ENCODE peak calls at places on chromosomes 11 and 22, in four cellular contexts. A is HCT116, H is body of pancreas, X is H1. J is an unnamed sample.

GRCh38 chr11:80727315-80727714 is 1286.5 kb upstream of the TENM4 start:
- DNase-seq in A (no peak), H (no peak), X (peak; percentile 13), J (no peak)

GRCh38 chr11:132200303-132200936 is 830.0 kb downstream of the NTM start:
- DNase-seq in A (no peak), H (no peak), X (no peak), J (no peak)

GRCh38 chr11:126695293-126695692 is 305.3 kb downstream of the KIRREL3 start:
- DNase-seq in A (no peak), H (no peak), X (no peak), J (no peak)

GRCh38 chr22:49963647-49964026 is 3.1 kb downstream of the PIM3 start:
- DNase-seq in A (no peak), H (peak; percentile 25), X (no peak), J (no peak)

GRCh38 chr11:748007-748359 is 719 bp downstream of the TALDO1 start:
- DNase-seq in A (no peak), H (no peak), X (no peak), J (no peak)

GRCh38 chr11:65817312-65817814 is 16.4 kb upstream of the SNX32 start:
- DNase-seq in A (no peak), H (no peak), X (no peak), J (no peak)

GRCh38 chr22:19744350-19745006 is 16.1 kb upstream of the TBX1 start:
- DNase-seq in A (no peak), H (no peak), X (no peak), J (no peak)

GRCh38 chr11:28696591-28696990 is 588.4 kb downstream of the METTL15 start:
- DNase-seq in A (no peak), H (no peak), X (no peak), J (no peak)

GRCh38 chr11:6667733-6668374 is 12.2 kb upstream of the DCHS1 start:
- DNase-seq in A (peak; percentile 38), H (peak; percentile 13), X (no peak), J (no peak)

GRCh38 chr22:40251106-40251505 is 73.4 kb downstream of the TNRC6B start:
- DNase-seq in A (no peak), H (no peak), X (no peak), J (no peak)

GRCh38 chr11:91081440-91082088 is 858.7 kb upstream of the CHORDC1 start:
- DNase-seq in A (no peak), H (peak; percentile 24), X (no peak), J (no peak)

GRCh38 chr11:8838248-8838647 is 72.7 kb upstream of the AKIP1 start:
- DNase-seq in A (no peak), H (no peak), X (no peak), J (no peak)

GRCh38 chr11:126282361-126282741 is 542 bp upstream of the TIRAP start:
- DNase-seq in A (no peak), H (peak; percentile 46), X (no peak), J (peak; percentile 57)

GRCh38 chr11:30914143-30914762 is 328.1 kb upstream of the MPPED2 start:
- DNase-seq in A (peak; percentile 15), H (peak; percentile 54), X (peak; percentile 58), J (no peak)

GRCh38 chr11:36186340-36186739 is 102.9 kb downstream of the COMMD9 start:
- DNase-seq in A (no peak), H (no peak), X (no peak), J (no peak)

GRCh38 chr22:32339190-32340012 is 18.3 kb upstream of the RFPL3 start:
- DNase-seq in A (no peak), H (no peak), X (no peak), J (no peak)

GRCh38 chr22:50678651-50679521 is 6.3 kb downstream of the SHANK3 start:
- DNase-seq in A (no peak), H (no peak), X (no peak), J (peak; percentile 38)

GRCh38 chr11:92324890-92325289 is 100.3 kb downstream of the FAT3 start:
- DNase-seq in A (no peak), H (no peak), X (no peak), J (no peak)

GRCh38 chr22:20211997-20212753 is 55.9 kb downstream of the RTN4R start:
- DNase-seq in A (peak; percentile 56), H (peak; percentile 85), X (no peak), J (peak; percentile 64)

GRCh38 chr22:25327018-25327755 is 107.7 kb downstream of the CRYBB2 start:
- DNase-seq in A (no peak), H (no peak), X (no peak), J (no peak)

GRCh38 chr11:121521145-121522042 is 68.6 kb upstream of the SORL1-AS1 start:
- DNase-seq in A (no peak), H (no peak), X (no peak), J (no peak)

GRCh38 chr11:76614471-76615183 is 55.9 kb downstream of the LRRC32 start:
- DNase-seq in A (no peak), H (no peak), X (no peak), J (peak; percentile 42)
- H3K27ac ChIP-seq in A (no peak overlapping the region), H (no peak overlapping the region), X (no peak overlapping the region), J (peak overlapping the region; percentile 50)

DNA sequence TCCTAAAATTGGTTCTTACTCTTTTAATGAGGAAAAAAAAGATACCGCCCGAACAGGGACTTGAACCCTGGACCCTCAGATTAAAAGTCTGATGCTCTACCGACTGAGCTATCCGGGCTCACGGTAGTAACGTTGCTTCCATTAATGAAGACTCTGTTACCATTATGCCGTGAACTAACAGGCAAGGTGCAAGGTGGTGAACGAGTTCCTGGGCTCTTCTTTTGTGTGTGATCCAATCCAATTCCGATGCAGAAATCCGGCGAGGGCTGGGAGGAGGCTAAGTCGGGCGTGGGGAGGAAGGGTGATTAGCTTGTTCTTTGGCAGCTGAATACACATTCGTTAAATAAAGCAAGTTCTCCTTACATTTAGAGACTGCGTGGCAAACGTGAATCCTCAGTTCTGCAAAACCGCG is 49.0 kb downstream of the OR4D9 start:
- DNase-seq in A (peak; percentile 85), H (peak; percentile 84), X (peak; percentile 82), J (peak; percentile 54)
- TF ChIP-seq POLR2A in A (no peak), H (no peak), X (no peak), J (no peak)

GRCh38 chr11:11202885-11203284 is 150.2 kb downstream of the CSNK2A3 start:
- DNase-seq in A (no peak), H (no peak), X (no peak), J (no peak)
- H3K4me3 ChIP-seq in A (no peak overlapping the region), H (no peak overlapping the region), X (no peak overlapping the region), J (no peak overlapping the region)

GRCh38 chr22:33874206-33874605 is 46.1 kb downstream of the LARGE1 start:
- DNase-seq in A (no peak), H (no peak), X (no peak), J (no peak)
- H3K27ac ChIP-seq in A (no peak overlapping the region), H (no peak overlapping the region), X (no peak overlapping the region), J (no peak overlapping the region)

GRCh38 chr11:85680897-85681296 is 5.1 kb downstream of the CCDC89 start:
- DNase-seq in A (no peak), H (no peak), X (no peak), J (no peak)

GRCh38 chr11:85685131-85685819 is 720 bp downstream of the CCDC89 start:
- DNase-seq in A (no peak), H (no peak), X (no peak), J (no peak)

GRCh38 chr11:85679581-85679980 is 6.4 kb downstream of the CCDC89 start:
- DNase-seq in A (no peak), H (no peak), X (no peak), J (no peak)

GRCh38 chr11:85685820-85686459 is at the start of gene CCDC89:
- DNase-seq in A (no peak), H (peak; percentile 58), X (no peak), J (peak; percentile 54)

GRCh38 chr11:85682330-85683305 is 3.4 kb downstream of the CCDC89 start:
- DNase-seq in A (no peak), H (peak; percentile 71), X (no peak), J (peak; percentile 51)
- TF ChIP-seq POLR2A in A (no peak), H (no peak), X (no peak), J (no peak)

GRCh38 chr22:44755000-44755399 is 2.6 kb downstream of the ARHGAP8 start:
- DNase-seq in A (no peak), H (no peak), X (no peak), J (no peak)

GRCh38 chr22:44752285-44753188 is at the start of gene ARHGAP8:
- DNase-seq in A (no peak), H (peak; percentile 75), X (no peak), J (peak; percentile 62)

GRCh38 chr22:44755956-44756361 is 3.6 kb downstream of the ARHGAP8 start:
- DNase-seq in A (peak; percentile 40), H (peak; percentile 81), X (no peak), J (no peak)

GRCh38 chr22:44755418-44755817 is 3.0 kb downstream of the ARHGAP8 start:
- DNase-seq in A (no peak), H (no peak), X (no peak), J (no peak)

DNA sequence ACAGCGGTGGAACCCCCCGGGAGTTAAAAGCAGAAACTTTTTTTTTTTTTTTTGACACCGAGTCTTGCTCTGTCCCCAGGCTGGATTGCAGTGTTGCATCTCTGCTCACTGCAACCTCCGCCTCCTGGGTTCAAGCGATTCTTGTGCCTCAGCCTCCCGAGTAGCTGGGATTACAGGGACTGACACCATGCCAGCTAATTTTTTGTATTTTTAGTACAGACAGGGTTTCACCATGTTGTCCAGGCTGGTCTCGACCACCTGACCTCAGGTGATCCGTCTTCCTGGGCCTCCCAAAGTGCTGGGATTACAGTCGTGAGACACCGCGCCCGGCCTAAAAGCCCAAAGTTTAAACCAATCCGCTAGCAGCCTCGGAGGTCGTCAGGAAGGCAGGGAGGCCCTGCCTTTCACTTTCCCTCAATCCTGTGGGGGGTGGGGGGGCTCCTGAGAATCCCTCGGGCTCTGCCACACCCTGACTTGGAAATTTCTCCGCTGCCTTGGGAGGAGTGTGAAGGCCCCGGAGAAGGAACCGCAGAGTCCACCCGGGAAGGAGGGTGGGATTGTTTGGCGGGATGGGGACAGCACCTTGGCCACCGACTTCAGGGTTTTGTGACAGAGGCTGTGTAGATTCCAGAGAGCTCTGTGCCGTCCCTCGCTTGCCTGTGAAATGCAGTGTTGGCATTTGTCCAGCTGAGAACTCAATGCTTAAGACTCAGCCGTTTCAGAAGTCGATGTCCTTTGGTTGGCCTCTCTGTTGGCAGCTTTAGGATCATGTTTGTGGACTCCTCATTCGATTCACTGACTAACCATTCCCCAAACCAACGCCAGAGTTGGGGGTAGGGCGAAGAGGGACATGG is 1.0 kb downstream of the ARHGAP8 start:
- DNase-seq in A (no peak), H (peak; percentile 54), X (no peak), J (no peak)
- H3K4me3 ChIP-seq in A (peak overlapping the region; percentile 89), H (peak overlapping the region; percentile 59), X (peak overlapping the region; percentile 58), J (no peak overlapping the region)

GRCh38 chr11:129950319-129951034 is 52.2 kb downstream of the PRDM10 start:
- DNase-seq in A (no peak), H (peak; percentile 75), X (no peak), J (no peak)
- H3K27ac ChIP-seq in A (no peak overlapping the region), H (peak overlapping the region; percentile 29), X (peak overlapping the region; percentile 3), J (peak overlapping the region; percentile 33)